ENCODE peak calls at places on chromosomes 13 and 19, in seven cellular contexts. D is GM12892, W is GM12878, U is suprapubic skin, S is SK-N-SH, G is Panc1, T is stomach. L is an unnamed sample.

GRCh38 chr19:39212377-39212742 is 8.3 kb upstream of the SYCN start:
- DNase-seq in D (no peak), W (peak), U (no peak), S (peak), G (peak), T (peak), L (peak)

GRCh38 chr13:94710081-94710809 is 2.1 kb downstream of the SOX21 start:
- DNase-seq in D (no peak), W (no peak), U (no peak), S (peak), G (no peak), T (no peak), L (no peak)

GRCh38 chr13:27270594-27271520 is at the start of gene RASL11A:
- DNase-seq in D (peak), W (no peak), U (peak), S (peak), G (no peak), T (peak), L (peak)

GRCh38 chr19:5536337-5536894 is 31.3 kb downstream of the TINCR start:
- DNase-seq in D (no peak), W (no peak), U (no peak), S (peak), G (no peak), T (peak), L (peak)

GRCh38 chr13:37645181-37645580 is 46.6 kb upstream of the POSTN start:
- DNase-seq in D (no peak), W (no peak), U (no peak), S (no peak), G (no peak), T (no peak), L (no peak)

GRCh38 chr19:51702103-51702753 is 9.1 kb downstream of the SPACA6 start:
- DNase-seq in D (no peak), W (no peak), U (peak), S (peak), G (no peak), T (peak), L (peak)

GRCh38 chr13:113897966-113898365 is 34.1 kb upstream of the GAS6 start:
- DNase-seq in D (no peak), W (no peak), U (no peak), S (no peak), G (no peak), T (no peak), L (no peak)

GRCh38 chr19:29927944-29928669 is 13.9 kb upstream of the URI1 start:
- DNase-seq in D (peak), W (peak), U (no peak), S (no peak), G (no peak), T (no peak), L (no peak)

GRCh38 chr13:83692800-83693199 is 189.5 kb downstream of the SLITRK1 start:
- DNase-seq in D (no peak), W (no peak), U (no peak), S (no peak), G (no peak), T (no peak), L (no peak)

GRCh38 chr19:15251749-15252397 is 19.6 kb upstream of the EPHX3 start:
- DNase-seq in D (no peak), W (no peak), U (no peak), S (peak), G (no peak), T (peak), L (no peak)

GRCh38 chr19:801861-802496 is 4.7 kb downstream of the PTBP1 start:
- DNase-seq in D (no peak), W (no peak), U (no peak), S (no peak), G (no peak), T (peak), L (peak)

GRCh38 chr19:48543121-48543710 is 8.8 kb upstream of the SULT2B1 start:
- DNase-seq in D (no peak), W (no peak), U (no peak), S (no peak), G (no peak), T (peak), L (peak)

GRCh38 chr19:41219924-41220567 is 1.0 kb downstream of the AXL start:
- DNase-seq in D (no peak), W (no peak), U (no peak), S (no peak), G (no peak), T (no peak), L (no peak)

GRCh38 chr19:5691205-5691929 is 1.3 kb downstream of the RPL36 start:
- DNase-seq in D (no peak), W (no peak), U (no peak), S (peak), G (no peak), T (peak), L (peak)

GRCh38 chr19:18972301-18972831 is 31.3 kb upstream of the HOMER3 start:
- DNase-seq in D (no peak), W (no peak), U (no peak), S (no peak), G (no peak), T (no peak), L (no peak)

GRCh38 chr13:26155568-26155967 is 66.5 kb downstream of the RNF6 start:
- DNase-seq in D (no peak), W (no peak), U (no peak), S (no peak), G (no peak), T (no peak), L (no peak)

GRCh38 chr13:103291693-103292572 is 225.7 kb upstream of the SLC10A2 start:
- DNase-seq in D (no peak), W (no peak), U (no peak), S (no peak), G (no peak), T (no peak), L (no peak)

GRCh38 chr19:33275933-33276619 is 26.3 kb downstream of the CEBPA start:
- DNase-seq in D (no peak), W (no peak), U (no peak), S (no peak), G (no peak), T (peak), L (no peak)

GRCh38 chr13:98534821-98535220 is 42.1 kb downstream of the STK24 start:
- DNase-seq in D (no peak), W (no peak), U (no peak), S (no peak), G (no peak), T (no peak), L (no peak)

GRCh38 chr19:4139614-4140236 is 13.7 kb upstream of the CREB3L3 start:
- DNase-seq in D (peak), W (peak), U (peak), S (peak), G (peak), T (peak), L (peak)

GRCh38 chr13:27423333-27423732 is 1.1 kb upstream of the GTF3A start:
- DNase-seq in D (no peak), W (no peak), U (no peak), S (no peak), G (no peak), T (no peak), L (no peak)

GRCh38 chr13:109274188-109274821 is 512.1 kb downstream of the IRS2 start:
- DNase-seq in D (no peak), W (no peak), U (no peak), S (no peak), G (no peak), T (no peak), L (no peak)

GRCh38 chr19:17512574-17512939 is 1.1 kb downstream of the PGLS start:
- DNase-seq in D (no peak), W (no peak), U (no peak), S (no peak), G (no peak), T (no peak), L (no peak)

GRCh38 chr13:23544668-23545067 is 25.5 kb upstream of the TNFRSF19 start:
- DNase-seq in D (no peak), W (no peak), U (no peak), S (no peak), G (no peak), T (no peak), L (no peak)

GRCh38 chr13:73235385-73235784 is 176.6 kb downstream of the KLF5 start:
- DNase-seq in D (no peak), W (no peak), U (peak), S (no peak), G (no peak), T (no peak), L (no peak)

GRCh38 chr13:100675660-100676129 is 1.1 kb upstream of the TMTC4 start:
- DNase-seq in D (no peak), W (no peak), U (no peak), S (no peak), G (no peak), T (no peak), L (no peak)

GRCh38 chr13:34002141-34002540 is 184.2 kb downstream of the RFC3 start:
- DNase-seq in D (no peak), W (no peak), U (no peak), S (no peak), G (no peak), T (no peak), L (no peak)

GRCh38 chr19:41299755-41300089 is 10.2 kb upstream of the CCDC97 start:
- DNase-seq in D (no peak), W (no peak), U (peak), S (no peak), G (no peak), T (peak), L (peak)

GRCh38 chr13:30569901-30570576 is 47.7 kb upstream of the USPL1 start:
- DNase-seq in D (no peak), W (no peak), U (no peak), S (no peak), G (no peak), T (peak), L (no peak)

GRCh38 chr19:17456127-17456526 is 4.6 kb downstream of the NXNL1 start:
- DNase-seq in D (no peak), W (no peak), U (no peak), S (no peak), G (no peak), T (no peak), L (no peak)

GRCh38 chr13:114089751-114090400 is 42.5 kb downstream of the RASA3 start:
- DNase-seq in D (no peak), W (no peak), U (peak), S (no peak), G (no peak), T (no peak), L (no peak)

GRCh38 chr13:64041296-64041695 is 2625.6 kb upstream of the PCDH20 start:
- DNase-seq in D (no peak), W (no peak), U (no peak), S (no peak), G (no peak), T (no peak), L (no peak)

GRCh38 chr19:54521022-54521859 is 18.6 kb downstream of the LAIR2 start:
- DNase-seq in D (no peak), W (peak), U (no peak), S (no peak), G (no peak), T (no peak), L (no peak)

GRCh38 chr19:31330761-31331160 is 18.5 kb downstream of the TSHZ3 start:
- DNase-seq in D (no peak), W (no peak), U (no peak), S (no peak), G (no peak), T (peak), L (no peak)
- TF ChIP-seq POLR2AphosphoS5 in D (no peak), W (no peak), U (no peak), S (no peak), G (no peak), T (no peak), L (no peak)

GRCh38 chr13:50699874-50700663 is 143.4 kb downstream of the DLEU7 start:
- DNase-seq in D (no peak), W (no peak), U (no peak), S (no peak), G (no peak), T (no peak), L (no peak)
- TF ChIP-seq POLR2AphosphoS5 in D (no peak), W (no peak), U (no peak), S (no peak), G (no peak), T (no peak), L (no peak)

DNA sequence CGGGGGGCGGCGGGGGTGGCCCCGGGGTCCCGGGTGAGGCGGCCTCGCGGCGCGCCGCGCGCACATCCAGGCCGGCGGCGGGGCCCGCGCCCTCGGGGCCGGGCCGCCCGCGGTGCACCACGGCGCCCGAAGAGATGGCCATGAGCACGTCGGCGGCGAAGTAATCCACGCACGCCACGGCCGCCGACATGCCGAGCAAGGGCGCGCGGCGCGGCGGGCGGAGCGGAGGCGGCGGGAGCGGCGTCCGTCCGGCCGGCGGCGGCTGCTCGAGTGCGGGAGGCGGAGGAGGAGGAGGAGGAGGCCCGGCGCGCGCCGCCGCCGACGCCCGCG is at the start of gene KLF16:
- DNase-seq in D (no peak), W (no peak), U (no peak), S (no peak), G (no peak), T (no peak), L (no peak)
- TF ChIP-seq POLR2AphosphoS5 in D (no peak), W (peak), U (no peak), S (no peak), G (no peak), T (no peak), L (no peak)

GRCh38 chr19:46176116-46176860 is 28.2 kb downstream of the IGFL2 start:
- DNase-seq in D (no peak), W (no peak), U (peak), S (no peak), G (no peak), T (no peak), L (no peak)
- TF ChIP-seq POLR2AphosphoS5 in D (no peak), W (no peak), U (no peak), S (no peak), G (no peak), T (no peak), L (no peak)

GRCh38 chr13:89465366-89465765 is 1794.2 kb downstream of the SLITRK5 start:
- DNase-seq in D (no peak), W (peak), U (no peak), S (no peak), G (no peak), T (no peak), L (no peak)

GRCh38 chr13:89470901-89471300 is 1799.7 kb downstream of the SLITRK5 start:
- DNase-seq in D (no peak), W (no peak), U (no peak), S (no peak), G (no peak), T (no peak), L (no peak)

GRCh38 chr13:89468081-89468480 is 1796.9 kb downstream of the SLITRK5 start:
- DNase-seq in D (no peak), W (no peak), U (no peak), S (no peak), G (no peak), T (no peak), L (no peak)
- TF ChIP-seq POLR2AphosphoS5 in D (no peak), W (no peak), U (no peak), S (no peak), G (no peak), T (no peak), L (no peak)

DNA sequence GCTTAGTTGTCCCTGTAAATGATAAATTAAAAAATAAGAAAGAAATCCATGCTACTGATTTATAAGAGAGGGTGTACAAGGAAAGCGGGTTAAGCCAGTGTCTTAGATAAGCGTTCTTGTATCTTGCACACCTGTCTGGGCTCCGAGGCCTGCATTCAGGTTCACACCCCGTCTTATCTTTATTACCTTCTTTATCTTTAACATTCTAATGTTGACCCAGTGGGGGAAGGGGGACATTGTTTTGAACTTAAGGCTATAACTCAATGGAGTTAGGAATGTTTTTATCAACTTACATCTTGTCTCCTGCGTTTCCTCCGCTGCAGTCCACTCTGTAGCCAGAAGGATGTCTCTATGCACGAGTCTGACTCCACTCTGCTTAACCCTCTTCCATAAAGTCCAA is 71.2 kb downstream of the FGF9 start:
- DNase-seq in D (no peak), W (no peak), U (no peak), S (no peak), G (no peak), T (no peak), L (no peak)
- TF ChIP-seq POLR2AphosphoS5 in D (no peak), W (no peak), U (no peak), S (no peak), G (no peak), T (no peak), L (no peak)

GRCh38 chr19:50607388-50607787 is 32.3 kb downstream of the SYT3 start:
- DNase-seq in D (no peak), W (no peak), U (no peak), S (no peak), G (no peak), T (no peak), L (no peak)

GRCh38 chr19:50602496-50602895 is 34.3 kb upstream of the LRRC4B start:
- DNase-seq in D (no peak), W (no peak), U (no peak), S (no peak), G (no peak), T (no peak), L (no peak)

GRCh38 chr19:50602089-50602422 is 33.8 kb upstream of the LRRC4B start:
- DNase-seq in D (no peak), W (no peak), U (no peak), S (no peak), G (no peak), T (no peak), L (no peak)

GRCh38 chr19:50602935-50603334 is 34.7 kb upstream of the LRRC4B start:
- DNase-seq in D (no peak), W (no peak), U (no peak), S (no peak), G (no peak), T (no peak), L (no peak)

GRCh38 chr19:50601407-50602088 is 33.3 kb upstream of the LRRC4B start:
- DNase-seq in D (no peak), W (no peak), U (no peak), S (no peak), G (no peak), T (no peak), L (no peak)
- TF ChIP-seq POLR2AphosphoS5 in D (no peak), W (no peak), U (no peak), S (no peak), G (no peak), T (no peak), L (no peak)

L was measured in upper lobe of left lung.